ENCODE peak calls at places on chromosome 5, in six cellular contexts. C is aorta; Z is GM04504; F is activated T-cell treated with anti-CD3 and anti-CD28 coated beads for 1 hour; G is NCI-H82; R is activated CD8-positive, alpha-beta T cell treated with anti-CD3 and anti-CD28 coated beads, Interleukin-2, amount 10 ng/mL, durations not matched to agents 7 days and 5 days. T is an unnamed sample.

GRCh38 chr5:56359809-56360685 is 126.9 kb upstream of the ANKRD55 start:
- DNase-seq in F (no peak), G (no peak), Z (no peak), R (no peak), C (no peak), T (no peak)

GRCh38 chr5:169826618-169827017 is 153.7 kb downstream of the INSYN2B start:
- DNase-seq in C (no peak), G (no peak), R (no peak), F (no peak), Z (no peak), T (no peak)

GRCh38 chr5:148107608-148108007 is 43.8 kb downstream of the SPINK5 start:
- DNase-seq in G (peak), C (no peak), F (no peak), Z (no peak), R (no peak), T (no peak)

GRCh38 chr5:179800696-179801201 is 5.9 kb downstream of the MGAT4B start:
- DNase-seq in C (no peak), R (no peak), G (no peak), F (no peak), Z (no peak), T (no peak)

GRCh38 chr5:145943674-145944121 is 7.3 kb downstream of the SH3RF2 start:
- DNase-seq in G (peak), Z (no peak), F (no peak), R (no peak), C (no peak), T (no peak)

GRCh38 chr5:76197726-76198125 is 114.5 kb downstream of the SV2C start:
- DNase-seq in G (no peak), R (no peak), F (no peak), Z (no peak), C (no peak), T (no peak)

GRCh38 chr5:11046160-11046559 is 285.1 kb upstream of the DAP start:
- DNase-seq in F (no peak), G (peak), R (no peak), Z (no peak), C (no peak), T (no peak)

GRCh38 chr5:141846031-141846430 is 32.2 kb downstream of the PCDH1 start:
- DNase-seq in F (no peak), C (no peak), G (peak), Z (no peak), R (no peak), T (no peak)

T was measured in GM12891.